ENCODE peak calls at places on chromosomes 3 and 15, in four cellular contexts. One of them, this sample, is unnamed. For H3K4me1, the result is how much of the 10 kb centered on the place peaks cover.

GRCh38 chr15:95994418-95994817 is 336.1 kb upstream of the NR2F2 start:
- DNase-seq in A549: no peak
- DNase-seq in aorta: no peak
- DNase-seq in heart left ventricle: no peak
- DNase-seq in this sample: no peak

GRCh38 chr15:70275461-70276138 is 177.9 kb upstream of the TLE3 start:
- DNase-seq in aorta: peak
- DNase-seq in heart left ventricle: no peak
- DNase-seq in A549: no peak
- DNase-seq in this sample: no peak

GRCh38 chr3:13887746-13888300 is 8.0 kb upstream of the WNT7A start:
- DNase-seq in A549: no peak
- DNase-seq in aorta: no peak
- DNase-seq in heart left ventricle: no peak
- DNase-seq in this sample: no peak

GRCh38 chr3:170599083-170599482 is 13.2 kb upstream of the SLC7A14 start:
- DNase-seq in aorta: no peak
- DNase-seq in heart left ventricle: no peak
- DNase-seq in A549: no peak
- DNase-seq in this sample: no peak

GRCh38 chr3:158702815-158703481 is 29.3 kb downstream of the RARRES1 start:
- DNase-seq in A549: no peak
- DNase-seq in heart left ventricle: no peak
- DNase-seq in aorta: no peak
- DNase-seq in this sample: no peak

GRCh38 chr3:138442433-138442832 is 8.0 kb downstream of the ESYT3 start:
- DNase-seq in heart left ventricle: no peak
- DNase-seq in aorta: peak
- DNase-seq in A549: peak
- DNase-seq in this sample: no peak

GRCh38 chr3:23880703-23881339 is 36.0 kb downstream of the NKIRAS1 start:
- DNase-seq in A549: no peak
- DNase-seq in heart left ventricle: no peak
- DNase-seq in aorta: no peak
- DNase-seq in this sample: no peak

GRCh38 chr15:25655168-25655956 is 207.8 kb downstream of the ATP10A start:
- DNase-seq in aorta: no peak
- DNase-seq in A549: no peak
- DNase-seq in heart left ventricle: no peak
- DNase-seq in this sample: no peak

GRCh38 chr3:196813903-196814302 is 53.8 kb upstream of the SENP5 start:
- DNase-seq in aorta: no peak
- DNase-seq in heart left ventricle: no peak
- DNase-seq in A549: no peak
- DNase-seq in this sample: no peak

GRCh38 chr3:59970384-59970783 is 920.6 kb upstream of the CFAP20DC start:
- DNase-seq in A549: no peak
- DNase-seq in aorta: no peak
- DNase-seq in heart left ventricle: no peak
- DNase-seq in this sample: no peak

GRCh38 chr15:79680721-79681120 is 216.1 kb downstream of the MTHFS start:
- DNase-seq in aorta: no peak
- DNase-seq in A549: peak
- DNase-seq in heart left ventricle: no peak
- DNase-seq in this sample: no peak

GRCh38 chr3:120798346-120798745 is 55.8 kb downstream of the GTF2E1 start:
- DNase-seq in A549: no peak
- DNase-seq in heart left ventricle: no peak
- DNase-seq in aorta: no peak
- DNase-seq in this sample: no peak

GRCh38 chr15:80325206-80325605 is 73.2 kb upstream of the CTXND1 start:
- DNase-seq in heart left ventricle: no peak
- DNase-seq in aorta: no peak
- DNase-seq in A549: no peak
- DNase-seq in this sample: no peak

GRCh38 chr3:105526349-105527111 is 159.8 kb downstream of the ALCAM start:
- DNase-seq in aorta: no peak
- DNase-seq in A549: no peak
- DNase-seq in heart left ventricle: no peak
- DNase-seq in this sample: no peak

GRCh38 chr3:157452097-157452496 is 15.4 kb downstream of the PTX3 start:
- DNase-seq in A549: no peak
- DNase-seq in heart left ventricle: no peak
- DNase-seq in aorta: no peak
- DNase-seq in this sample: no peak

GRCh38 chr3:184582583-184582982 is 21.0 kb downstream of the EPHB3 start:
- DNase-seq in A549: no peak
- DNase-seq in heart left ventricle: peak
- DNase-seq in aorta: peak
- DNase-seq in this sample: no peak

GRCh38 chr3:180011927-180012326 is 24.8 kb downstream of the PEX5L start:
- DNase-seq in heart left ventricle: no peak
- DNase-seq in aorta: no peak
- DNase-seq in A549: no peak
- DNase-seq in this sample: no peak

GRCh38 chr15:47037003-47037402 is 680.3 kb upstream of the SEMA6D start:
- DNase-seq in aorta: no peak
- DNase-seq in heart left ventricle: no peak
- DNase-seq in A549: no peak
- DNase-seq in this sample: no peak

GRCh38 chr3:15356186-15356585 is 23.8 kb upstream of the SH3BP5 start:
- DNase-seq in A549: no peak
- DNase-seq in aorta: no peak
- DNase-seq in heart left ventricle: no peak
- DNase-seq in this sample: no peak

GRCh38 chr3:160196511-160197104 is 28.6 kb upstream of the C3orf80 start:
- DNase-seq in heart left ventricle: peak
- DNase-seq in aorta: peak
- DNase-seq in A549: no peak
- DNase-seq in this sample: no peak

GRCh38 chr3:8421711-8422110 is 79.9 kb upstream of the LMCD1 start:
- DNase-seq in aorta: no peak
- DNase-seq in heart left ventricle: no peak
- DNase-seq in A549: no peak
- DNase-seq in this sample: no peak

GRCh38 chr3:73259841-73260240 is 198.4 kb downstream of the EBLN2 start:
- DNase-seq in heart left ventricle: no peak
- DNase-seq in aorta: no peak
- DNase-seq in A549: no peak
- DNase-seq in this sample: no peak

GRCh38 chr15:81293728-81294500 is 30.0 kb downstream of the STARD5 start:
- DNase-seq in heart left ventricle: no peak
- DNase-seq in aorta: no peak
- DNase-seq in A549: no peak
- DNase-seq in this sample: no peak

GRCh38 chr3:14947886-14948608 is 664 bp downstream of the NR2C2 start:
- DNase-seq in aorta: peak
- DNase-seq in A549: peak
- DNase-seq in heart left ventricle: peak
- DNase-seq in this sample: peak

GRCh38 chr3:119343719-119344118 is 49.5 kb downstream of the ARHGAP31 start:
- DNase-seq in heart left ventricle: no peak
- DNase-seq in aorta: no peak
- DNase-seq in A549: no peak
- DNase-seq in this sample: no peak

GRCh38 chr3:161576733-161577510 is 80.3 kb downstream of the OTOL1 start:
- DNase-seq in heart left ventricle: no peak
- DNase-seq in aorta: no peak
- DNase-seq in A549: no peak
- DNase-seq in this sample: no peak

GRCh38 chr3:147377412-147378185 is 28.7 kb downstream of the ZIC4 start:
- DNase-seq in A549: no peak
- DNase-seq in aorta: no peak
- DNase-seq in heart left ventricle: no peak
- DNase-seq in this sample: no peak

DNA sequence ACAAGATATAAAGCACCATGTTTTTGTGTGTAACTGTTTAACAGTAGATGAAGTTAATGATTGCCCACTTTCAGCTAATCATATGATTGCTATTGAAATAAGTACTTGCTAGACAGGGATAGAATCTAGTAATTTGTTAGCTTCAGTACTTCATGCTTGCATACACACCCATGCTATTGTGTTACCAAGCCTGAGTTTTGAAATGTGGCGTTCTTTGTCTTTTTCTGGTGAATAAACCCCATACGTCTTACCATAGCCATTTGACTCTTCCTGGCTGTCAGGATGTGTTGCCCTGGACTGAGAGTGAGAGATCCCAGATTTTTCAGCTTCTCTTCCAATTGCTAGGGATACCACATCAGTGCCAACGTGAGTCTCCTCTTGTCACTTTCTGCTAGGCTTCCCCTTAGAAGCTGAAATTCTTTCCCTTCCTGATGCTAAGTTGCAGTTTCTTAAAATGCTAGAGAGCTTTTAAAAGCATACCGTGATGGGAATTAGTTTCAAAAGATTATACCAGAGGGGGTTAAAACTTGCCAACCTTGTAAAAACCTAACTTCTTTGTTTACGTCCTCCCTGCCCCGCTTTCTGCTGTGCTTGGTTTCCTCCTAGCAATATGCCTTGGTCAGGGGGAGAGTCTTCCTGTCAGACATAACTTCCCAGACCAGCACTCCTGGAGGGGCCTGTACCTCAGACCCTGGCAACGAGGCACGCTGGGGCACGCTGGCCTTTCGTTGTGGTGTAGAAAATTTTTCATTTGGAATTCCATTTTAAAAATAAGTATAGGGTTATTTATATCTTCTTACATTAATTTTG is 62.9 kb upstream of the ULK4 start:
- DNase-seq in A549: no peak
- DNase-seq in heart left ventricle: no peak
- DNase-seq in aorta: no peak
- DNase-seq in this sample: no peak
- H3K4me1 ChIP-seq in A549: half or more
- H3K4me1 ChIP-seq in heart left ventricle: half or more
- H3K4me1 ChIP-seq in aorta: under half
- H3K4me1 ChIP-seq in this sample: under half

DNA sequence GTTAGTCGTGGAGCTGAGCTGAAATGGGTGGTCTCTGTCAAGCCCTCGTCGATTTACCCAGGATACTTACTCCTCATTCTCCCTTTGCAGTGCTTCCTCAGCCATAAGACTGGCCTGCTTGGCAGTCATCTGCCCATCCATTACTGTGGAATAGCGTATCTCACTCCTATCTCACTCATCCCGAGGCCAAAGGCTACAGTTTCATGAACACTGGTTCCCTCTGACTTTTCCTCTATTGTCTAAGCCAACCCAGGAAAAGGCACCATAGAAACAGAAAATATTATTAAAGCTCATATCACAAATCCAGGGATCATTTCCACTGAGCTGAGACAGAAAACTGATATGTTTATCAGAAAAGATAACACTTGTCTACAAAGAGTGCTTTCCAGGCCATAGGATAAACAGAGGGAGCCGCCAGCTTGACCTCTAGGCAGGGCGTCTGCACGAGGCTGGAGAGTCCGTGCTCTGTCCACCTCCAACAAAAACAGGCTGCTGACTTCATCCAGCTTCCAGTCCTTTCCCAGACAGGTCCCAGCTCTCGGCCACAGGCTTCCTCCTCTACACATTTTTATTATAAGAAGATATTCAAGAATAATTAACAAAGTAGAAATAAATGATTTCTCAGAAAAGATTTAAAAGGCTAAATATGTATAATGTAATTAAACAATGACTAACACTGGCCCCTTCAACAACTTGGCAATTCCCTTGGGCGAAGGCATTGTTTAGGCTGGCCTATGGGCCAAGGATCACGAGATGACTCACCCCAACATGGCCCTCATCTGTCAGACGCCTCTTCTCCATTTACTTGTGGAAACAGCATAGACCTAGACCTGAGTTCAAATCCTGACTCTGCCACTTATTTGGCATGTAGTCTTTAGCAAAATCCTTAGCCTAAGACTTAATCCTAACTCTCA is 27.4 kb upstream of the BOC start:
- DNase-seq in aorta: no peak
- DNase-seq in A549: peak
- DNase-seq in heart left ventricle: no peak
- DNase-seq in this sample: no peak
- H3K27ac ChIP-seq in aorta: no peak
- H3K27ac ChIP-seq in A549: no peak
- H3K27ac ChIP-seq in heart left ventricle: no peak
- H3K27ac ChIP-seq in this sample: no peak

DNA sequence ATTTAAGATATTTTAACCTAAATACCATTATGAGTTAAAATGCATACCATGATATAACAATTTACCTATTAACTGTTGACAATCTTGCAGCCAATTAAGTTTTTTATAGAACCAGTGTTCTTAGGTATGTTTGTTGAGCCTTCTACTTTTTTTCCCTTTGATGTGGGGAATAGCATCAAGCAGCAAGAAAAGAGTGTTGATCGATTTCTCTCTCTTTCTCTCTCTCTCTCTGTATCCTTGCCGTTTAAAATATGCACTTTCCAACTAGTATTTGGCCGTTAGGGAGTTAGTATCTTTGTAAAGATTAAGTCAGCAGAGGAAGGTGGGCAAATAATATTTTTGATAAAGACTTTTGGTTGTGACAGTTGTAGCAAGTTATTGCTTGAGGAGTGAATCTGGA is 5.9 kb downstream of the CHD2 start:
- DNase-seq in aorta: no peak
- DNase-seq in A549: no peak
- DNase-seq in heart left ventricle: no peak
- DNase-seq in this sample: no peak
- H3K4me1 ChIP-seq in aorta: under half
- H3K4me1 ChIP-seq in A549: half or more
- H3K4me1 ChIP-seq in heart left ventricle: half or more
- H3K4me1 ChIP-seq in this sample: under half

GRCh38 chr15:63155486-63155885 is 1.8 kb downstream of the RPS27L start:
- DNase-seq in heart left ventricle: no peak
- DNase-seq in A549: no peak
- DNase-seq in aorta: no peak
- DNase-seq in this sample: no peak
- H3K27ac ChIP-seq in heart left ventricle: no peak
- H3K27ac ChIP-seq in A549: peak
- H3K27ac ChIP-seq in aorta: no peak
- H3K27ac ChIP-seq in this sample: no peak

GRCh38 chr3:42123012-42123581 is 31.9 kb downstream of the TRAK1 start:
- DNase-seq in aorta: no peak
- DNase-seq in heart left ventricle: no peak
- DNase-seq in A549: no peak
- DNase-seq in this sample: no peak
- H3K4me1 ChIP-seq in aorta: under half
- H3K4me1 ChIP-seq in heart left ventricle: half or more
- H3K4me1 ChIP-seq in A549: under half
- H3K4me1 ChIP-seq in this sample: under half